ENCODE peak calls at places on chromosomes 7 and 10, in nine cellular contexts. One of them, this sample, is unnamed.

GRCh38 chr10:50504389-50504788 is 119.4 kb downstream of the SGMS1 start:
- DNase-seq in right lobe of liver: no peak
- DNase-seq in left ventricle myocardium inferior: no peak
- DNase-seq in omental fat pad: no peak
- DNase-seq in lower leg skin: no peak
- DNase-seq in AG10803: no peak
- DNase-seq in tibial nerve: no peak
- DNase-seq in activated B cell treated with CpG ODN at 0.5 μM for 24 hours: no peak
- DNase-seq in RWPE1: no peak
- DNase-seq in this sample: no peak

GRCh38 chr10:45444976-45445898 is 71.2 kb downstream of the ALOX5 start:
- DNase-seq in right lobe of liver: peak
- DNase-seq in left ventricle myocardium inferior: no peak
- DNase-seq in omental fat pad: no peak
- DNase-seq in lower leg skin: no peak
- DNase-seq in AG10803: no peak
- DNase-seq in tibial nerve: no peak
- DNase-seq in activated B cell treated with CpG ODN at 0.5 μM for 24 hours: no peak
- DNase-seq in RWPE1: no peak
- DNase-seq in this sample: no peak

GRCh38 chr10:27446091-27446918 is 57.8 kb upstream of the RAB18 start:
- DNase-seq in right lobe of liver: no peak
- DNase-seq in left ventricle myocardium inferior: no peak
- DNase-seq in omental fat pad: no peak
- DNase-seq in lower leg skin: no peak
- DNase-seq in AG10803: peak
- DNase-seq in tibial nerve: no peak
- DNase-seq in activated B cell treated with CpG ODN at 0.5 μM for 24 hours: no peak
- DNase-seq in RWPE1: peak
- DNase-seq in this sample: no peak

GRCh38 chr7:116786791-116787443 is 75.5 kb upstream of the CAPZA2 start:
- DNase-seq in right lobe of liver: no peak
- DNase-seq in left ventricle myocardium inferior: no peak
- DNase-seq in omental fat pad: no peak
- DNase-seq in lower leg skin: no peak
- DNase-seq in AG10803: no peak
- DNase-seq in tibial nerve: no peak
- DNase-seq in activated B cell treated with CpG ODN at 0.5 μM for 24 hours: no peak
- DNase-seq in RWPE1: no peak
- DNase-seq in this sample: no peak

GRCh38 chr7:7321681-7322080 is 139.3 kb downstream of the C1GALT1 start:
- DNase-seq in right lobe of liver: peak
- DNase-seq in left ventricle myocardium inferior: no peak
- DNase-seq in omental fat pad: no peak
- DNase-seq in lower leg skin: no peak
- DNase-seq in AG10803: no peak
- DNase-seq in tibial nerve: no peak
- DNase-seq in activated B cell treated with CpG ODN at 0.5 μM for 24 hours: peak
- DNase-seq in RWPE1: peak
- DNase-seq in this sample: no peak

GRCh38 chr10:53401536-53401935 is 629.0 kb upstream of the MBL2 start:
- DNase-seq in right lobe of liver: no peak
- DNase-seq in left ventricle myocardium inferior: no peak
- DNase-seq in omental fat pad: no peak
- DNase-seq in lower leg skin: no peak
- DNase-seq in AG10803: no peak
- DNase-seq in tibial nerve: no peak
- DNase-seq in activated B cell treated with CpG ODN at 0.5 μM for 24 hours: no peak
- DNase-seq in RWPE1: no peak
- DNase-seq in this sample: no peak

GRCh38 chr7:93914581-93915066 is 6.9 kb upstream of the GNG11 start:
- DNase-seq in right lobe of liver: no peak
- DNase-seq in left ventricle myocardium inferior: no peak
- DNase-seq in omental fat pad: no peak
- DNase-seq in lower leg skin: no peak
- DNase-seq in AG10803: peak
- DNase-seq in tibial nerve: no peak
- DNase-seq in activated B cell treated with CpG ODN at 0.5 μM for 24 hours: no peak
- DNase-seq in RWPE1: peak
- DNase-seq in this sample: no peak

GRCh38 chr7:47697533-47697932 is 115.6 kb upstream of the TNS3 start:
- DNase-seq in right lobe of liver: no peak
- DNase-seq in left ventricle myocardium inferior: no peak
- DNase-seq in omental fat pad: no peak
- DNase-seq in lower leg skin: no peak
- DNase-seq in AG10803: no peak
- DNase-seq in tibial nerve: no peak
- DNase-seq in activated B cell treated with CpG ODN at 0.5 μM for 24 hours: no peak
- DNase-seq in RWPE1: no peak
- DNase-seq in this sample: no peak

GRCh38 chr10:31595992-31596391 is 277.0 kb downstream of the ZEB1 start:
- DNase-seq in right lobe of liver: no peak
- DNase-seq in left ventricle myocardium inferior: no peak
- DNase-seq in omental fat pad: no peak
- DNase-seq in lower leg skin: no peak
- DNase-seq in AG10803: no peak
- DNase-seq in tibial nerve: no peak
- DNase-seq in activated B cell treated with CpG ODN at 0.5 μM for 24 hours: no peak
- DNase-seq in RWPE1: no peak
- DNase-seq in this sample: no peak

DNA sequence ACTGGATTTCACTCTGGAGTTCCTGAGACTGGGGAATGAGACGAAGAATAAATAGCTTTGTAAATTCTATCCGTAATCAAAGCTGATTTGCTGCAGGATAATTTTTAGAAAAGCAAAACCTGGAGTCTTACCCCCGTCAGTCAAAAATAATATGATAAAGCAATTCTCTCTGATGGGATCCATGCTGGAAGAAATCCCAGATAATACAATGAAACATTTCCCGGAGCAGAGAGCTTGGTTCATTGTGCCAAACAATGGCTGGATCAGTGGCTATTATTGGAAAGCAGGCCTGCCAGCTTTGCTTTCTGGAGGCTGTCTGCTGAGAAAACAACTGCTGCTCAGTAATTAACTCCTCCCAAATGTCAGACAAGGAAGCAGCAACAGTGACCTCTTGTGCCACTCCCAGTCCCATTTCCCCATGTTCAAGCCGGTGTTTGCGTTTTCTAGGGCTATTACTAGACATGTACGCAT is 609.4 kb upstream of the PCDH15 start:
- DNase-seq in right lobe of liver: no peak
- DNase-seq in left ventricle myocardium inferior: peak
- DNase-seq in omental fat pad: no peak
- DNase-seq in lower leg skin: peak
- DNase-seq in AG10803: peak
- DNase-seq in tibial nerve: no peak
- DNase-seq in activated B cell treated with CpG ODN at 0.5 μM for 24 hours: no peak
- DNase-seq in RWPE1: no peak
- DNase-seq in this sample: no peak
- TF ChIP-seq CTCF in right lobe of liver: no peak
- TF ChIP-seq CTCF in left ventricle myocardium inferior: peak
- TF ChIP-seq CTCF in omental fat pad: no peak
- TF ChIP-seq CTCF in lower leg skin: no peak
- TF ChIP-seq CTCF in AG10803: peak
- TF ChIP-seq CTCF in tibial nerve: no peak
- TF ChIP-seq CTCF in activated B cell treated with CpG ODN at 0.5 μM for 24 hours: no peak
- TF ChIP-seq CTCF in RWPE1: no peak
- TF ChIP-seq CTCF in this sample: no peak

GRCh38 chr7:133623716-133624115 is 370.8 kb downstream of the EXOC4 start:
- DNase-seq in right lobe of liver: no peak
- DNase-seq in left ventricle myocardium inferior: no peak
- DNase-seq in omental fat pad: no peak
- DNase-seq in lower leg skin: no peak
- DNase-seq in AG10803: no peak
- DNase-seq in tibial nerve: no peak
- DNase-seq in activated B cell treated with CpG ODN at 0.5 μM for 24 hours: no peak
- DNase-seq in RWPE1: no peak
- DNase-seq in this sample: no peak

GRCh38 chr7:133614251-133614650 is 361.4 kb downstream of the EXOC4 start:
- DNase-seq in right lobe of liver: no peak
- DNase-seq in left ventricle myocardium inferior: no peak
- DNase-seq in omental fat pad: no peak
- DNase-seq in lower leg skin: no peak
- DNase-seq in AG10803: no peak
- DNase-seq in tibial nerve: no peak
- DNase-seq in activated B cell treated with CpG ODN at 0.5 μM for 24 hours: no peak
- DNase-seq in RWPE1: no peak
- DNase-seq in this sample: no peak

GRCh38 chr7:133618970-133619369 is 366.1 kb downstream of the EXOC4 start:
- DNase-seq in right lobe of liver: no peak
- DNase-seq in left ventricle myocardium inferior: no peak
- DNase-seq in omental fat pad: no peak
- DNase-seq in lower leg skin: no peak
- DNase-seq in AG10803: no peak
- DNase-seq in tibial nerve: no peak
- DNase-seq in activated B cell treated with CpG ODN at 0.5 μM for 24 hours: no peak
- DNase-seq in RWPE1: no peak
- DNase-seq in this sample: no peak

GRCh38 chr7:133619491-133619890 is 366.6 kb downstream of the EXOC4 start:
- DNase-seq in right lobe of liver: no peak
- DNase-seq in left ventricle myocardium inferior: no peak
- DNase-seq in omental fat pad: no peak
- DNase-seq in lower leg skin: no peak
- DNase-seq in AG10803: no peak
- DNase-seq in tibial nerve: no peak
- DNase-seq in activated B cell treated with CpG ODN at 0.5 μM for 24 hours: no peak
- DNase-seq in RWPE1: no peak
- DNase-seq in this sample: no peak
- TF ChIP-seq CTCF in right lobe of liver: no peak
- TF ChIP-seq CTCF in left ventricle myocardium inferior: no peak
- TF ChIP-seq CTCF in omental fat pad: no peak
- TF ChIP-seq CTCF in lower leg skin: no peak
- TF ChIP-seq CTCF in AG10803: no peak
- TF ChIP-seq CTCF in tibial nerve: no peak
- TF ChIP-seq CTCF in activated B cell treated with CpG ODN at 0.5 μM for 24 hours: no peak
- TF ChIP-seq CTCF in RWPE1: no peak
- TF ChIP-seq CTCF in this sample: no peak

GRCh38 chr7:50534690-50535290 is 30.4 kb downstream of the DDC start:
- DNase-seq in right lobe of liver: no peak
- DNase-seq in left ventricle myocardium inferior: no peak
- DNase-seq in omental fat pad: no peak
- DNase-seq in lower leg skin: no peak
- DNase-seq in AG10803: peak
- DNase-seq in tibial nerve: no peak
- DNase-seq in activated B cell treated with CpG ODN at 0.5 μM for 24 hours: no peak
- DNase-seq in RWPE1: peak
- DNase-seq in this sample: no peak
- TF ChIP-seq CTCF in right lobe of liver: no peak
- TF ChIP-seq CTCF in left ventricle myocardium inferior: no peak
- TF ChIP-seq CTCF in omental fat pad: no peak
- TF ChIP-seq CTCF in lower leg skin: no peak
- TF ChIP-seq CTCF in AG10803: peak
- TF ChIP-seq CTCF in tibial nerve: no peak
- TF ChIP-seq CTCF in activated B cell treated with CpG ODN at 0.5 μM for 24 hours: no peak
- TF ChIP-seq CTCF in RWPE1: no peak
- TF ChIP-seq CTCF in this sample: no peak

GRCh38 chr7:109295158-109295557 is 725.5 kb downstream of the DNAJB9 start:
- DNase-seq in right lobe of liver: no peak
- DNase-seq in left ventricle myocardium inferior: no peak
- DNase-seq in omental fat pad: no peak
- DNase-seq in lower leg skin: no peak
- DNase-seq in AG10803: no peak
- DNase-seq in tibial nerve: no peak
- DNase-seq in activated B cell treated with CpG ODN at 0.5 μM for 24 hours: no peak
- DNase-seq in RWPE1: no peak
- DNase-seq in this sample: no peak
- TF ChIP-seq CTCF in right lobe of liver: no peak
- TF ChIP-seq CTCF in left ventricle myocardium inferior: no peak
- TF ChIP-seq CTCF in omental fat pad: no peak
- TF ChIP-seq CTCF in lower leg skin: no peak
- TF ChIP-seq CTCF in AG10803: no peak
- TF ChIP-seq CTCF in tibial nerve: no peak
- TF ChIP-seq CTCF in activated B cell treated with CpG ODN at 0.5 μM for 24 hours: no peak
- TF ChIP-seq CTCF in RWPE1: no peak
- TF ChIP-seq CTCF in this sample: no peak

DNA sequence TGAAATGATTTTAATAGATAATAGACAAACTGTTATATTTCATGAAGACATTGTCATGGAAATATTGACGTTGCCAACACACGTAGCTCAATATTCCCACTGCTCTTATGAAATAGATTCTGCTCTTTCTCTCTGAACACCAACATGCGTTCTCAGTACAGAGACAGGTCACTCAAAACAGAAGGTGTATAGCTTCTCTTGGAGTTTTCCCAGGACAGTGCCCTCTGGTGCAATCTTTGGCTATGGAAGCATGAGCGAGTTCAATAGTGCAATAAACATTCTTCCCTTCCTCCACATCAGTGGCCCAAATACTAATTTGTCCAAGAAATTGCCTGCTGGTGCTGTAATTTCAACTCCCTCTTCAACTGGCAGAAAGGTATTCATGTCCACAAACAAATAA is 145.3 kb downstream of the MAGI2 start:
- DNase-seq in right lobe of liver: peak
- DNase-seq in left ventricle myocardium inferior: no peak
- DNase-seq in omental fat pad: no peak
- DNase-seq in lower leg skin: no peak
- DNase-seq in AG10803: no peak
- DNase-seq in tibial nerve: peak
- DNase-seq in activated B cell treated with CpG ODN at 0.5 μM for 24 hours: no peak
- DNase-seq in RWPE1: no peak
- DNase-seq in this sample: no peak
- TF ChIP-seq CTCF in right lobe of liver: peak
- TF ChIP-seq CTCF in left ventricle myocardium inferior: peak
- TF ChIP-seq CTCF in omental fat pad: no peak
- TF ChIP-seq CTCF in lower leg skin: no peak
- TF ChIP-seq CTCF in AG10803: no peak
- TF ChIP-seq CTCF in tibial nerve: no peak
- TF ChIP-seq CTCF in activated B cell treated with CpG ODN at 0.5 μM for 24 hours: no peak
- TF ChIP-seq CTCF in RWPE1: no peak
- TF ChIP-seq CTCF in this sample: no peak

DNA sequence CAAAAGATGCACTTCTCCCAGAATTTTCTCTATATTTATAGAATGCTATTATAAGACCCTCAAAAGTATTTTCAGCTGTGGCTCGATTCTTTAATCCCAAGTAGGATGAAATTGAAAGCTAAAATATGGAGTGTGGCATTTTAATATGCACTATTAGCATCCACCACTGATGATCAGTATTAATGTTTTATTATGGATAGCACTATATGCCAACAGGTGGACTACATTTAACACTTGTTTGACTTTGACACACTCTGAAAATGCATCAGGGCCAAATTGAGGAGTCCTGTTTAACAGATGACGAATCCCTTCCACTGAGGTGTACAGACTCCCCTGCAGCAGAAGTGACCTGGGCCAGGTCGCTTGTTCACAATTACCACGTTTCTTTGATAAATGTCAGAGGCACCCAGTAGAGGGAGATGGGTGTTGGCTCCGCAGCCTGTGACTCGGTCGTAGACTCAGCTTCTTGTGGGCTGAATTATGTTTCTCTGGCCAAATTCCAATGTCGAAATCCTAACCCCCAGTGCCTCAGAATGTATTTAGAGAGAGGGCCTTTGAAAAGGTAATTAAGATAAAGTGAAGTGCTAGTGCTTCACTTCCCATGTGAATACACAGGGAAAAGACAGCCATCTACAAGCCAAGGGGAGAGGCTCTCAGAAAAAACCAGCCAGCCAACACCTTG is 48.1 kb downstream of the WIPF3 start:
- DNase-seq in right lobe of liver: no peak
- DNase-seq in left ventricle myocardium inferior: no peak
- DNase-seq in omental fat pad: no peak
- DNase-seq in lower leg skin: no peak
- DNase-seq in AG10803: peak
- DNase-seq in tibial nerve: no peak
- DNase-seq in activated B cell treated with CpG ODN at 0.5 μM for 24 hours: no peak
- DNase-seq in RWPE1: no peak
- DNase-seq in this sample: no peak
- TF ChIP-seq CTCF in right lobe of liver: no peak
- TF ChIP-seq CTCF in left ventricle myocardium inferior: peak
- TF ChIP-seq CTCF in omental fat pad: no peak
- TF ChIP-seq CTCF in lower leg skin: no peak
- TF ChIP-seq CTCF in AG10803: no peak
- TF ChIP-seq CTCF in tibial nerve: no peak
- TF ChIP-seq CTCF in activated B cell treated with CpG ODN at 0.5 μM for 24 hours: no peak
- TF ChIP-seq CTCF in RWPE1: no peak
- TF ChIP-seq CTCF in this sample: no peak

GRCh38 chr7:130273863-130274262 is 7.2 kb downstream of the CPA2 start:
- DNase-seq in right lobe of liver: no peak
- DNase-seq in left ventricle myocardium inferior: no peak
- DNase-seq in omental fat pad: no peak
- DNase-seq in lower leg skin: no peak
- DNase-seq in AG10803: peak
- DNase-seq in tibial nerve: peak
- DNase-seq in activated B cell treated with CpG ODN at 0.5 μM for 24 hours: no peak
- DNase-seq in RWPE1: no peak
- DNase-seq in this sample: no peak
- TF ChIP-seq CTCF in right lobe of liver: no peak
- TF ChIP-seq CTCF in left ventricle myocardium inferior: peak
- TF ChIP-seq CTCF in omental fat pad: no peak
- TF ChIP-seq CTCF in lower leg skin: no peak
- TF ChIP-seq CTCF in AG10803: peak
- TF ChIP-seq CTCF in tibial nerve: no peak
- TF ChIP-seq CTCF in activated B cell treated with CpG ODN at 0.5 μM for 24 hours: no peak
- TF ChIP-seq CTCF in RWPE1: no peak
- TF ChIP-seq CTCF in this sample: no peak

This sample was measured in natural killer cell.